ENCODE peak calls at places on chromosomes 16 and 17, in nine cellular contexts. One of them, this sample, is unnamed.

GRCh38 chr16:720507-720989 is 398 bp upstream of the ANTKMT start:
- DNase-seq in astrocyte of the spinal cord: peak; percentile 69
- DNase-seq in GM23338: peak; percentile 73
- DNase-seq in psoas muscle: peak; percentile 44
- DNase-seq in GM12864: no peak
- DNase-seq in coronary artery: no peak
- DNase-seq in cardiac fibroblast: peak; percentile 63
- DNase-seq in brain microvascular endothelial cell: peak; percentile 43
- DNase-seq in stomach: no peak
- DNase-seq in this sample: peak; percentile 76

GRCh38 chr17:52255347-52255746 is 96.8 kb upstream of the CA10 start:
- DNase-seq in astrocyte of the spinal cord: no peak
- DNase-seq in GM23338: peak; percentile 4
- DNase-seq in psoas muscle: no peak
- DNase-seq in GM12864: no peak
- DNase-seq in coronary artery: no peak
- DNase-seq in cardiac fibroblast: no peak
- DNase-seq in brain microvascular endothelial cell: no peak
- DNase-seq in stomach: no peak
- DNase-seq in this sample: no peak

GRCh38 chr17:1294157-1294717 is 14.8 kb downstream of the TRARG1 start:
- DNase-seq in astrocyte of the spinal cord: no peak
- DNase-seq in GM23338: no peak
- DNase-seq in psoas muscle: no peak
- DNase-seq in GM12864: no peak
- DNase-seq in coronary artery: no peak
- DNase-seq in cardiac fibroblast: no peak
- DNase-seq in brain microvascular endothelial cell: no peak
- DNase-seq in stomach: peak; percentile 38
- DNase-seq in this sample: no peak

GRCh38 chr16:82580293-82580900 is 46.4 kb upstream of the CDH13 start:
- DNase-seq in astrocyte of the spinal cord: peak; percentile 14
- DNase-seq in GM23338: peak; percentile 34
- DNase-seq in psoas muscle: no peak
- DNase-seq in GM12864: no peak
- DNase-seq in coronary artery: no peak
- DNase-seq in cardiac fibroblast: peak; percentile 18
- DNase-seq in brain microvascular endothelial cell: no peak
- DNase-seq in stomach: peak; percentile 35
- DNase-seq in this sample: peak; percentile 13

GRCh38 chr16:88701541-88702363 is 4.5 kb downstream of the RNF166 start:
- DNase-seq in astrocyte of the spinal cord: no peak
- DNase-seq in GM23338: no peak
- DNase-seq in psoas muscle: no peak
- DNase-seq in GM12864: no peak
- DNase-seq in coronary artery: no peak
- DNase-seq in cardiac fibroblast: no peak
- DNase-seq in brain microvascular endothelial cell: no peak
- DNase-seq in stomach: no peak
- DNase-seq in this sample: no peak

GRCh38 chr16:23466162-23466885 is 13.3 kb upstream of the COG7 start:
- DNase-seq in astrocyte of the spinal cord: peak; percentile 88
- DNase-seq in GM23338: no peak
- DNase-seq in psoas muscle: peak; percentile 33
- DNase-seq in GM12864: no peak
- DNase-seq in coronary artery: no peak
- DNase-seq in cardiac fibroblast: peak; percentile 95
- DNase-seq in brain microvascular endothelial cell: peak; percentile 92
- DNase-seq in stomach: no peak
- DNase-seq in this sample: peak; percentile 32

GRCh38 chr17:51015145-51015558 is 105.5 kb downstream of the SPAG9 start:
- DNase-seq in astrocyte of the spinal cord: peak; percentile 68
- DNase-seq in GM23338: no peak
- DNase-seq in psoas muscle: no peak
- DNase-seq in GM12864: no peak
- DNase-seq in coronary artery: no peak
- DNase-seq in cardiac fibroblast: peak; percentile 34
- DNase-seq in brain microvascular endothelial cell: no peak
- DNase-seq in stomach: no peak
- DNase-seq in this sample: peak; percentile 41

GRCh38 chr16:81587626-81588160 is 143.1 kb downstream of the CMIP start:
- DNase-seq in astrocyte of the spinal cord: no peak
- DNase-seq in GM23338: no peak
- DNase-seq in psoas muscle: no peak
- DNase-seq in GM12864: no peak
- DNase-seq in coronary artery: no peak
- DNase-seq in cardiac fibroblast: no peak
- DNase-seq in brain microvascular endothelial cell: no peak
- DNase-seq in stomach: no peak
- DNase-seq in this sample: no peak

DNA sequence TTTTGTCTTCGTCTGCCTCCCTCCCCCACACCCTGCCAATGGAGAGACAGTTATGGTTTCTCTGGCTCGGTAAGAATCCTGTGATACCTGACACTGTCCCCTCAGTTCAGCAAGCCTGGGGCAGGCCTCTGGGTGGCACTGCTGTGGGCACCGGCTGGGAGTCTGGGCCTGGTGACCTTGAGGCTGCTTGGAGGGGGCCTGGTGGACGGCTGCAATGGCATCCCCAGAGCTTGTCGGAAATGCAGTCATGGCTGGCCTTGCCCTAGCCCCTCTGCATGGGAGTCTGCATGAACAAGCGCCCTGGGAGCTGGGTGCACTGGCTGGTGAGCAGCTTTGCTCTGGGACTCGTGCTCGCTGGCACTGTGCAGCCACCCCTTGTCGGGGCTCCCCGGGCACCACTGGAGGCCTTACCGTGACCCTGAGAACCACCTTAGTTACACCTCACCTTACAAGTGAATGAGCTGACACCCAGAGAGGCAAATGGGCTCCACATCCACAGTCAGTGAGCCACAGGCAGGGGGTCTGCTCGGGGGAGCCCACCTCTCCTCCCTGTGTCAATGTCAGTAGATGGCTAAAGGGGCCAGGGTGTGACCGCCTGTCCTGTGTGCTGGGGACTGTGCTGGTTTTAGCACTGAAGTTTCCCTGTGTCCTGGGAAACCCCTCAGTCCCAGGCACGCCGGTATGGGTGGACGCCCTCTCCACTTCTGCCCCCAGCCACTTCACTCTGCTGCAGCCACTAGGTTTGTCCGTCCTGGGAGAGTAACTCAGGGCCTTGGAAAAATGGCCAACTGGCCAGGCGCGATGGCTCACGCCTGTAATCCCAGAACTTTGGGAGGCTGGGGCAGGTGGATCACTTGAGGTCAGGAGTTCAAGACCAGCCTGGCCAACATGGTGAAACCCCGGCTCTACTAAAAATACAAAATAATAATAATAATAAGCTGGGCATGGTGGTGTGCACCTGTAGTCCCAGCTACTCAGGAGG is 1.4 kb downstream of the LGALS3BP start:
- DNase-seq in astrocyte of the spinal cord: no peak
- DNase-seq in GM23338: no peak
- DNase-seq in psoas muscle: no peak
- DNase-seq in GM12864: no peak
- DNase-seq in coronary artery: no peak
- DNase-seq in cardiac fibroblast: no peak
- DNase-seq in brain microvascular endothelial cell: no peak
- DNase-seq in stomach: peak; percentile 44
- DNase-seq in this sample: no peak
- TF ChIP-seq CTCF in astrocyte of the spinal cord: no peak
- TF ChIP-seq CTCF in GM23338: no peak
- TF ChIP-seq CTCF in psoas muscle: no peak
- TF ChIP-seq CTCF in GM12864: no peak
- TF ChIP-seq CTCF in coronary artery: no peak
- TF ChIP-seq CTCF in cardiac fibroblast: no peak
- TF ChIP-seq CTCF in brain microvascular endothelial cell: no peak
- TF ChIP-seq CTCF in stomach: no peak
- TF ChIP-seq CTCF in this sample: peak; percentile 6

GRCh38 chr16:26772503-26772902 is 294.2 kb upstream of the C16orf82 start:
- DNase-seq in astrocyte of the spinal cord: no peak
- DNase-seq in GM23338: no peak
- DNase-seq in psoas muscle: no peak
- DNase-seq in GM12864: no peak
- DNase-seq in coronary artery: no peak
- DNase-seq in cardiac fibroblast: no peak
- DNase-seq in brain microvascular endothelial cell: no peak
- DNase-seq in stomach: no peak
- DNase-seq in this sample: no peak

DNA sequence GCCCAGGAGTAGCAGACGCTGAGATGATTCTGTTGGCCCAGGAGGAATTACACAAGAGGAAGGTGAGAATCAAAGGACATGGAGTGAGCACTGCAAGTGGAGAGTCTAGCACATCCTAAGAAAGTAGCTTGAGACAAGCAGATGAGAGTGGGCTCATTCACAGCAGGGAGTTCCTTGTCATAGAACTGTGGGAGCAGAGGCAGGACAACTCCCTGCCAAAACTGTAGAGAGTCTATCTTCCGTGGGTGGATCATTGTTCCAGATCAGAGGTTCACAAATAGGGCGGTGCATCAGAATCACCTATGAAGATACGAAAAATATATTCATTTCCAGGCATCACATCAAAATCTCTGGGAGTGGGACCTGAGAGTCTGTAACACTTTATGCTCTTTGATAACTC is 288.9 kb upstream of the C16orf82 start:
- DNase-seq in astrocyte of the spinal cord: no peak
- DNase-seq in GM23338: no peak
- DNase-seq in psoas muscle: no peak
- DNase-seq in GM12864: no peak
- DNase-seq in coronary artery: no peak
- DNase-seq in cardiac fibroblast: no peak
- DNase-seq in brain microvascular endothelial cell: no peak
- DNase-seq in stomach: no peak
- DNase-seq in this sample: no peak
- H3K4me3 ChIP-seq in astrocyte of the spinal cord: no peak overlapping the region
- H3K4me3 ChIP-seq in GM23338: no peak overlapping the region
- H3K4me3 ChIP-seq in psoas muscle: no peak overlapping the region
- H3K4me3 ChIP-seq in GM12864: no peak overlapping the region
- H3K4me3 ChIP-seq in coronary artery: no peak overlapping the region
- H3K4me3 ChIP-seq in cardiac fibroblast: no peak overlapping the region
- H3K4me3 ChIP-seq in brain microvascular endothelial cell: no peak overlapping the region
- H3K4me3 ChIP-seq in stomach: no peak overlapping the region
- H3K4me3 ChIP-seq in this sample: no peak overlapping the region

GRCh38 chr16:19174478-19174877 is 6.4 kb downstream of the SYT17 start:
- DNase-seq in astrocyte of the spinal cord: no peak
- DNase-seq in GM23338: no peak
- DNase-seq in psoas muscle: no peak
- DNase-seq in GM12864: no peak
- DNase-seq in coronary artery: no peak
- DNase-seq in cardiac fibroblast: no peak
- DNase-seq in brain microvascular endothelial cell: no peak
- DNase-seq in stomach: no peak
- DNase-seq in this sample: no peak

GRCh38 chr16:19179890-19180490 is 11.9 kb downstream of the SYT17 start:
- DNase-seq in astrocyte of the spinal cord: peak; percentile 14
- DNase-seq in GM23338: peak; percentile 82
- DNase-seq in psoas muscle: peak; percentile 66
- DNase-seq in GM12864: no peak
- DNase-seq in coronary artery: no peak
- DNase-seq in cardiac fibroblast: peak; percentile 52
- DNase-seq in brain microvascular endothelial cell: peak; percentile 37
- DNase-seq in stomach: peak; percentile 72
- DNase-seq in this sample: peak; percentile 71

GRCh38 chr16:19173649-19174383 is 5.8 kb downstream of the SYT17 start:
- DNase-seq in astrocyte of the spinal cord: no peak
- DNase-seq in GM23338: no peak
- DNase-seq in psoas muscle: no peak
- DNase-seq in GM12864: no peak
- DNase-seq in coronary artery: no peak
- DNase-seq in cardiac fibroblast: no peak
- DNase-seq in brain microvascular endothelial cell: no peak
- DNase-seq in stomach: no peak
- DNase-seq in this sample: no peak

GRCh38 chr16:19175492-19176262 is 7.6 kb downstream of the SYT17 start:
- DNase-seq in astrocyte of the spinal cord: no peak
- DNase-seq in GM23338: no peak
- DNase-seq in psoas muscle: no peak
- DNase-seq in GM12864: no peak
- DNase-seq in coronary artery: no peak
- DNase-seq in cardiac fibroblast: peak; percentile 6
- DNase-seq in brain microvascular endothelial cell: no peak
- DNase-seq in stomach: no peak
- DNase-seq in this sample: peak; percentile 44

DNA sequence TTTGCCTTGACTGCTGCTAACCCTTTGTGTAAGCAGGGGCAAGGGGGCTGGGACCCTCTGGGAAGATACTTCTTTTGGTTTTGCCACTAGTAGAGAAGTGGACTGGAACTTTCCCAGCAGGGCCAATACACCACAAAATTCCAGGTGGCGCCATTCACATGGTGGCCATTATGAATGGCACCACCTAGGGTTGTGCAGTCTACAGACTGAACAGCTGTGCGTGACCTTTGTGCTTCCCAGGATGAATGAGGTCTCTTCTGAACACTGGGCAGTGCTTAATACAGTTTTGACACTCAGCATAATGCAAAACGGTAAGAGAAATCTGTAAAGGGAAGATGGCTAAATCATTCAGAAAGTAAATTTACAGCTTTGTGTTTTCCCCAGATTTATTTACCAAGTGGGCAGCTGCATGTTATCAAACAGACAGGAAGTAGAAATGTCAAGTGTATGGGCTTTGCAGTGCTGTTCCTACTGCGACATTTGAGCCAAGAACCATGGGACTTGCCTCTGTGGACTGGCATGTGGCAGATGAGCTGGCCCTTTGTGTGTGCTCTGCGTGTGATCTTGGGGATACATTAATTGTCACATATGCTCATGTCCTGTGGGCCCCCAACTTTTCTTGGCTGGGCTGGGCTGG is 9.2 kb downstream of the SYT17 start:
- DNase-seq in astrocyte of the spinal cord: no peak
- DNase-seq in GM23338: peak; percentile 31
- DNase-seq in psoas muscle: no peak
- DNase-seq in GM12864: no peak
- DNase-seq in coronary artery: no peak
- DNase-seq in cardiac fibroblast: no peak
- DNase-seq in brain microvascular endothelial cell: no peak
- DNase-seq in stomach: no peak
- DNase-seq in this sample: no peak
- TF ChIP-seq CTCF in astrocyte of the spinal cord: no peak
- TF ChIP-seq CTCF in GM23338: peak; percentile 53
- TF ChIP-seq CTCF in psoas muscle: no peak
- TF ChIP-seq CTCF in GM12864: peak; percentile 6
- TF ChIP-seq CTCF in coronary artery: no peak
- TF ChIP-seq CTCF in cardiac fibroblast: no peak
- TF ChIP-seq CTCF in brain microvascular endothelial cell: no peak
- TF ChIP-seq CTCF in stomach: no peak
- TF ChIP-seq CTCF in this sample: peak; percentile 2

GRCh38 chr17:10200016-10200415 is 1.6 kb upstream of the GAS7 start:
- DNase-seq in astrocyte of the spinal cord: no peak
- DNase-seq in GM23338: no peak
- DNase-seq in psoas muscle: no peak
- DNase-seq in GM12864: no peak
- DNase-seq in coronary artery: no peak
- DNase-seq in cardiac fibroblast: no peak
- DNase-seq in brain microvascular endothelial cell: no peak
- DNase-seq in stomach: no peak
- DNase-seq in this sample: no peak

GRCh38 chr17:10196936-10197335 is 1.5 kb downstream of the GAS7 start:
- DNase-seq in astrocyte of the spinal cord: no peak
- DNase-seq in GM23338: no peak
- DNase-seq in psoas muscle: no peak
- DNase-seq in GM12864: no peak
- DNase-seq in coronary artery: no peak
- DNase-seq in cardiac fibroblast: no peak
- DNase-seq in brain microvascular endothelial cell: no peak
- DNase-seq in stomach: no peak
- DNase-seq in this sample: no peak

GRCh38 chr17:10197362-10197720 is 1.1 kb downstream of the GAS7 start:
- DNase-seq in astrocyte of the spinal cord: no peak
- DNase-seq in GM23338: no peak
- DNase-seq in psoas muscle: peak; percentile 21
- DNase-seq in GM12864: no peak
- DNase-seq in coronary artery: no peak
- DNase-seq in cardiac fibroblast: no peak
- DNase-seq in brain microvascular endothelial cell: no peak
- DNase-seq in stomach: no peak
- DNase-seq in this sample: no peak

GRCh38 chr17:10197721-10198508 is 491 bp downstream of the GAS7 start:
- DNase-seq in astrocyte of the spinal cord: no peak
- DNase-seq in GM23338: peak; percentile 54
- DNase-seq in psoas muscle: peak; percentile 19
- DNase-seq in GM12864: no peak
- DNase-seq in coronary artery: no peak
- DNase-seq in cardiac fibroblast: no peak
- DNase-seq in brain microvascular endothelial cell: no peak
- DNase-seq in stomach: no peak
- DNase-seq in this sample: peak; percentile 15

GRCh38 chr17:10198509-10199249 is at the start of gene GAS7:
- DNase-seq in astrocyte of the spinal cord: no peak
- DNase-seq in GM23338: peak; percentile 86
- DNase-seq in psoas muscle: peak; percentile 81
- DNase-seq in GM12864: no peak
- DNase-seq in coronary artery: no peak
- DNase-seq in cardiac fibroblast: no peak
- DNase-seq in brain microvascular endothelial cell: no peak
- DNase-seq in stomach: peak; percentile 38
- DNase-seq in this sample: peak; percentile 18
- H3K4me3 ChIP-seq in astrocyte of the spinal cord: peak within 1 kb of the TSS; percentile 31
- H3K4me3 ChIP-seq in GM23338: peak within 1 kb of the TSS; percentile 80
- H3K4me3 ChIP-seq in psoas muscle: peak within 1 kb of the TSS; percentile 63
- H3K4me3 ChIP-seq in GM12864: peak within 1 kb of the TSS; percentile 25
- H3K4me3 ChIP-seq in coronary artery: peak within 1 kb of the TSS; percentile 77
- H3K4me3 ChIP-seq in cardiac fibroblast: peak within 1 kb of the TSS; percentile 58
- H3K4me3 ChIP-seq in brain microvascular endothelial cell: peak within 1 kb of the TSS; percentile 50
- H3K4me3 ChIP-seq in stomach: peak within 1 kb of the TSS; percentile 56
- H3K4me3 ChIP-seq in this sample: peak within 1 kb of the TSS; percentile 60

This sample was measured in choroid plexus epithelial cell.